ENCODE peak calls at places on chromosomes 5 and 9, in eight cellular contexts. S is substantia nigra, Q is left ventricle myocardium superior, X is H4, A is KBM-7, I is pons, V is AG04450, C is MCF 10A. N is an unnamed sample.
A peak's percentile ranks its signal among the peaks of the same experiment; 100 is the strongest.

GRCh38 chr5:131379723-131380122 is 115.9 kb downstream of the CDC42SE2 start:
- DNase-seq in C (no peak), Q (no peak), V (no peak), I (peak; percentile 68), A (peak; percentile 66), X (peak; percentile 70), S (no peak), N (peak; percentile 11)

GRCh38 chr5:140141241-140141640 is 15.5 kb downstream of the IGIP start:
- DNase-seq in C (peak; percentile 36), S (no peak), Q (no peak), X (no peak), V (peak; percentile 10), A (no peak), I (no peak), N (no peak)

GRCh38 chr5:39255406-39255805 is 36.0 kb upstream of the FYB1 start:
- DNase-seq in A (no peak), Q (no peak), V (no peak), X (no peak), C (peak; percentile 64), I (no peak), S (no peak), N (no peak)

GRCh38 chr5:179139111-179139935 is 79.2 kb downstream of the ZNF354C start:
- DNase-seq in C (no peak), I (no peak), A (no peak), S (no peak), X (no peak), Q (no peak), V (no peak), N (no peak)

GRCh38 chr9:132160802-132161742 is 786 bp upstream of the NTNG2 start:
- DNase-seq in S (no peak), A (peak; percentile 83), V (peak; percentile 42), X (peak; percentile 60), Q (no peak), I (no peak), C (peak; percentile 29), N (peak; percentile 61)

GRCh38 chr5:135913713-135914626 is 18.3 kb upstream of the IL9 start:
- DNase-seq in I (no peak), S (no peak), A (no peak), Q (no peak), C (no peak), V (no peak), X (no peak), N (no peak)

GRCh38 chr9:122268041-122268814 is 3.5 kb downstream of the MRRF start:
- DNase-seq in S (no peak), X (no peak), Q (no peak), I (no peak), A (no peak), V (no peak), C (no peak), N (no peak)

GRCh38 chr9:11618241-11618805 is 1005.5 kb upstream of the PTPRD start:
- DNase-seq in I (no peak), C (no peak), S (no peak), X (no peak), Q (no peak), V (no peak), A (no peak), N (peak; percentile 3)